ENCODE peak calls at places on chromosome 17, in nine cellular contexts. One of them, this sample, is unnamed. For H3K27me3, the result is how much of the 10 kb centered on the place peaks cover.

GRCh38 chr17:79616801-79617200 is 6.0 kb upstream of the RBFOX3 start:
- DNase-seq in endothelial cell of umbilical vein: no peak
- DNase-seq in heart left ventricle: no peak
- DNase-seq in mesendoderm: no peak
- DNase-seq in dorsolateral prefrontal cortex: peak
- DNase-seq in lower lobe of right lung: peak
- DNase-seq in WERI-Rb-1: peak
- DNase-seq in cardiac muscle cell: no peak
- DNase-seq in AG04450: no peak
- DNase-seq in this sample: peak

GRCh38 chr17:82528484-82529265 is 9.1 kb downstream of the FOXK2 start:
- DNase-seq in endothelial cell of umbilical vein: peak
- DNase-seq in heart left ventricle: peak
- DNase-seq in mesendoderm: no peak
- DNase-seq in dorsolateral prefrontal cortex: peak
- DNase-seq in lower lobe of right lung: peak
- DNase-seq in WERI-Rb-1: peak
- DNase-seq in cardiac muscle cell: peak
- DNase-seq in AG04450: no peak
- DNase-seq in this sample: peak

GRCh38 chr17:59435238-59435637 is 103.8 kb downstream of the YPEL2 start:
- DNase-seq in endothelial cell of umbilical vein: peak
- DNase-seq in heart left ventricle: no peak
- DNase-seq in mesendoderm: no peak
- DNase-seq in dorsolateral prefrontal cortex: no peak
- DNase-seq in lower lobe of right lung: no peak
- DNase-seq in WERI-Rb-1: no peak
- DNase-seq in cardiac muscle cell: peak
- DNase-seq in AG04450: no peak
- DNase-seq in this sample: no peak

GRCh38 chr17:27529230-27529796 is 73.1 kb downstream of the KSR1 start:
- DNase-seq in endothelial cell of umbilical vein: peak
- DNase-seq in heart left ventricle: no peak
- DNase-seq in mesendoderm: no peak
- DNase-seq in dorsolateral prefrontal cortex: no peak
- DNase-seq in lower lobe of right lung: peak
- DNase-seq in WERI-Rb-1: peak
- DNase-seq in cardiac muscle cell: peak
- DNase-seq in AG04450: no peak
- DNase-seq in this sample: no peak

GRCh38 chr17:13001991-13002615 is 15.7 kb downstream of the ELAC2 start:
- DNase-seq in endothelial cell of umbilical vein: no peak
- DNase-seq in heart left ventricle: no peak
- DNase-seq in mesendoderm: no peak
- DNase-seq in dorsolateral prefrontal cortex: no peak
- DNase-seq in lower lobe of right lung: no peak
- DNase-seq in WERI-Rb-1: no peak
- DNase-seq in cardiac muscle cell: peak
- DNase-seq in AG04450: no peak
- DNase-seq in this sample: no peak

GRCh38 chr17:17783825-17784598 is 52.8 kb downstream of the SREBF1 start:
- DNase-seq in endothelial cell of umbilical vein: peak
- DNase-seq in heart left ventricle: peak
- DNase-seq in mesendoderm: peak
- DNase-seq in dorsolateral prefrontal cortex: no peak
- DNase-seq in lower lobe of right lung: no peak
- DNase-seq in WERI-Rb-1: peak
- DNase-seq in cardiac muscle cell: peak
- DNase-seq in AG04450: no peak
- DNase-seq in this sample: peak

GRCh38 chr17:17919169-17920107 is 52.8 kb downstream of the TOM1L2 start:
- DNase-seq in endothelial cell of umbilical vein: peak
- DNase-seq in heart left ventricle: peak
- DNase-seq in mesendoderm: peak
- DNase-seq in dorsolateral prefrontal cortex: peak
- DNase-seq in lower lobe of right lung: peak
- DNase-seq in WERI-Rb-1: peak
- DNase-seq in cardiac muscle cell: peak
- DNase-seq in AG04450: peak
- DNase-seq in this sample: peak

GRCh38 chr17:64662774-64663367 is 764 bp upstream of the SMURF2 start:
- DNase-seq in endothelial cell of umbilical vein: no peak
- DNase-seq in heart left ventricle: no peak
- DNase-seq in mesendoderm: no peak
- DNase-seq in dorsolateral prefrontal cortex: no peak
- DNase-seq in lower lobe of right lung: no peak
- DNase-seq in WERI-Rb-1: peak
- DNase-seq in cardiac muscle cell: no peak
- DNase-seq in AG04450: no peak
- DNase-seq in this sample: no peak

GRCh38 chr17:47830396-47830907 is 889 bp downstream of the MRPL10 start:
- DNase-seq in endothelial cell of umbilical vein: no peak
- DNase-seq in heart left ventricle: no peak
- DNase-seq in mesendoderm: no peak
- DNase-seq in dorsolateral prefrontal cortex: no peak
- DNase-seq in lower lobe of right lung: no peak
- DNase-seq in WERI-Rb-1: peak
- DNase-seq in cardiac muscle cell: no peak
- DNase-seq in AG04450: no peak
- DNase-seq in this sample: no peak

GRCh38 chr17:81609541-81610353 is 27.2 kb downstream of the NPLOC4 start:
- DNase-seq in endothelial cell of umbilical vein: no peak
- DNase-seq in heart left ventricle: peak
- DNase-seq in mesendoderm: no peak
- DNase-seq in dorsolateral prefrontal cortex: no peak
- DNase-seq in lower lobe of right lung: no peak
- DNase-seq in WERI-Rb-1: no peak
- DNase-seq in cardiac muscle cell: peak
- DNase-seq in AG04450: no peak
- DNase-seq in this sample: peak

GRCh38 chr17:15180121-15180561 is 85.0 kb downstream of the PMP22 start:
- DNase-seq in endothelial cell of umbilical vein: no peak
- DNase-seq in heart left ventricle: no peak
- DNase-seq in mesendoderm: peak
- DNase-seq in dorsolateral prefrontal cortex: no peak
- DNase-seq in lower lobe of right lung: no peak
- DNase-seq in WERI-Rb-1: no peak
- DNase-seq in cardiac muscle cell: no peak
- DNase-seq in AG04450: no peak
- DNase-seq in this sample: peak

GRCh38 chr17:19386276-19386863 is 620 bp downstream of the MFAP4 start:
- DNase-seq in endothelial cell of umbilical vein: no peak
- DNase-seq in heart left ventricle: no peak
- DNase-seq in mesendoderm: peak
- DNase-seq in dorsolateral prefrontal cortex: no peak
- DNase-seq in lower lobe of right lung: peak
- DNase-seq in WERI-Rb-1: no peak
- DNase-seq in cardiac muscle cell: peak
- DNase-seq in AG04450: peak
- DNase-seq in this sample: peak

DNA sequence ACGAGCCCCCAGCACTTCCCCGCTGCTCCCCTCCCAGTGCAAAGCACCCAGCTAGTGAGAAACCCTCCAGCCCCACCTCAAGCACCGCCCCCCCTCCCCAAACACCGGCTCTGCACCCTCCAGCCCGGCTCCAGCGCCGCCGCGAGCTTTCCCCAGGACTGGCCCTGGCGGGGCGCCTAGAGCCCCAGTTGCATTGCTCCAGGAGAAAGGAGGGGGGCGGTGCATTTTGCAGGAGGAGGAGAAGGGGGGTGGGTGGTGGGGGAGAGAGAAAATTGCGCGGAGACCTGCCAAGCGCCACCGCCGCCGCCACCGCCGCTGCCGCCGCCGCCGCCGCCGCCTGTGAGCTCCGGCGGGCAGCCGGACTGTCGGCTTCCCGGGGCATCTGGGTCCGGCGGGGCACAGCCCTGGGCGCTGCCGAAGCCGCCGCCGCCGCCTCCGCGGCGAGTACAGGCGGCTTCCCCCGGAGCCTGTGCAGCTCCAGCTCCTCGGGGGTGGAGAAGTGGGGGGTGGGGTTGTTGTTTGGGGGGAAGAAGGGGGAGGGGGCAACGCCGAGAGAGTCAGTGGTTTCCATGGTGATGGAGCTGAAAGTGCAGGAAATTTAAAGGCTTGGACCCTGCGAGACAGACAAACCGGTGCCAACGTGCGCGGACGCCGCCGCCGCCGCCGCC is at the start of gene NOG:
- DNase-seq in endothelial cell of umbilical vein: peak
- DNase-seq in heart left ventricle: peak
- DNase-seq in mesendoderm: peak
- DNase-seq in dorsolateral prefrontal cortex: no peak
- DNase-seq in lower lobe of right lung: peak
- DNase-seq in WERI-Rb-1: peak
- DNase-seq in cardiac muscle cell: peak
- DNase-seq in AG04450: no peak
- DNase-seq in this sample: peak
- H3K27ac ChIP-seq in endothelial cell of umbilical vein: peak
- H3K27ac ChIP-seq in heart left ventricle: peak
- H3K27ac ChIP-seq in mesendoderm: peak
- H3K27ac ChIP-seq in dorsolateral prefrontal cortex: peak
- H3K27ac ChIP-seq in lower lobe of right lung: peak
- H3K27ac ChIP-seq in WERI-Rb-1: no peak
- H3K27ac ChIP-seq in cardiac muscle cell: peak
- H3K27ac ChIP-seq in AG04450: no peak
- H3K27ac ChIP-seq in this sample: peak

GRCh38 chr17:72578817-72579470 is 458.1 kb downstream of the SOX9 start:
- DNase-seq in endothelial cell of umbilical vein: no peak
- DNase-seq in heart left ventricle: no peak
- DNase-seq in mesendoderm: no peak
- DNase-seq in dorsolateral prefrontal cortex: no peak
- DNase-seq in lower lobe of right lung: no peak
- DNase-seq in WERI-Rb-1: no peak
- DNase-seq in cardiac muscle cell: no peak
- DNase-seq in AG04450: no peak
- DNase-seq in this sample: no peak

GRCh38 chr17:72575542-72576233 is 454.9 kb downstream of the SOX9 start:
- DNase-seq in endothelial cell of umbilical vein: no peak
- DNase-seq in heart left ventricle: no peak
- DNase-seq in mesendoderm: peak
- DNase-seq in dorsolateral prefrontal cortex: no peak
- DNase-seq in lower lobe of right lung: no peak
- DNase-seq in WERI-Rb-1: no peak
- DNase-seq in cardiac muscle cell: no peak
- DNase-seq in AG04450: no peak
- DNase-seq in this sample: peak

GRCh38 chr17:72574675-72575510 is 454.1 kb downstream of the SOX9 start:
- DNase-seq in endothelial cell of umbilical vein: no peak
- DNase-seq in heart left ventricle: no peak
- DNase-seq in mesendoderm: no peak
- DNase-seq in dorsolateral prefrontal cortex: no peak
- DNase-seq in lower lobe of right lung: no peak
- DNase-seq in WERI-Rb-1: no peak
- DNase-seq in cardiac muscle cell: no peak
- DNase-seq in AG04450: no peak
- DNase-seq in this sample: no peak

GRCh38 chr17:72572604-72573491 is 452.0 kb downstream of the SOX9 start:
- DNase-seq in endothelial cell of umbilical vein: no peak
- DNase-seq in heart left ventricle: no peak
- DNase-seq in mesendoderm: no peak
- DNase-seq in dorsolateral prefrontal cortex: no peak
- DNase-seq in lower lobe of right lung: no peak
- DNase-seq in WERI-Rb-1: no peak
- DNase-seq in cardiac muscle cell: no peak
- DNase-seq in AG04450: no peak
- DNase-seq in this sample: no peak

DNA sequence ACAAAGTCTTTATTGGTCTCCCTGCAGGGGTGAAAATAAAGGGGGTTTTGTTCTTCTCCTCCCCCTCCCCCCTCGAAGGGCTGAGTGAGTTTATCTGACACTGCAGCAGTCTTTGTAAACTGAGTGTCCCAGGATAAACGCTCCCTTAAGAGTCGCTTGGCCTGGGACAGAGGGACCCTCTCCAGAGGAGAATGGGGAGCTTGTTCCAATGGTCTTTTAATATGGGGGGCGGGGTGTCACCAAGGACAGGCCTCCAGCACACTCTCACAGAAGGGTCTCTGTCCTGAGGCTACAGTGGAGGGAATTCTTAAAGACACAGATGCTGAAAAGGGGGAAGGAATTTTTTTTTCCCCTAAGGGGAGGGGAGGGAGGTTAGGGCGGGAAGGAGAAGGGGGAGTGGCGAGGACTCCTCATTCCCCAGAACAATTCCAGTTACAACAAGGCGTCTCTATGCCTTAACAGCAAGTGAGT is 455.5 kb downstream of the SOX9 start:
- DNase-seq in endothelial cell of umbilical vein: no peak
- DNase-seq in heart left ventricle: no peak
- DNase-seq in mesendoderm: peak
- DNase-seq in dorsolateral prefrontal cortex: no peak
- DNase-seq in lower lobe of right lung: no peak
- DNase-seq in WERI-Rb-1: no peak
- DNase-seq in cardiac muscle cell: no peak
- DNase-seq in AG04450: no peak
- DNase-seq in this sample: peak
- H3K4me3 ChIP-seq in endothelial cell of umbilical vein: no peak
- H3K4me3 ChIP-seq in heart left ventricle: no peak
- H3K4me3 ChIP-seq in mesendoderm: no peak
- H3K4me3 ChIP-seq in dorsolateral prefrontal cortex: no peak
- H3K4me3 ChIP-seq in lower lobe of right lung: no peak
- H3K4me3 ChIP-seq in WERI-Rb-1: no peak
- H3K4me3 ChIP-seq in cardiac muscle cell: no peak
- H3K4me3 ChIP-seq in AG04450: no peak
- H3K4me3 ChIP-seq in this sample: no peak

GRCh38 chr17:40810505-40810904 is 10.7 kb upstream of the KRT28 start:
- DNase-seq in endothelial cell of umbilical vein: peak
- DNase-seq in heart left ventricle: no peak
- DNase-seq in mesendoderm: no peak
- DNase-seq in dorsolateral prefrontal cortex: no peak
- DNase-seq in lower lobe of right lung: no peak
- DNase-seq in WERI-Rb-1: no peak
- DNase-seq in cardiac muscle cell: no peak
- DNase-seq in AG04450: peak
- DNase-seq in this sample: no peak
- H3K27me3 ChIP-seq in endothelial cell of umbilical vein: under half
- H3K27me3 ChIP-seq in heart left ventricle: under half
- H3K27me3 ChIP-seq in mesendoderm: under half
- H3K27me3 ChIP-seq in dorsolateral prefrontal cortex: under half
- H3K27me3 ChIP-seq in lower lobe of right lung: under half
- H3K27me3 ChIP-seq in WERI-Rb-1: half or more
- H3K27me3 ChIP-seq in cardiac muscle cell: half or more
- H3K27me3 ChIP-seq in AG04450: under half
- H3K27me3 ChIP-seq in this sample: half or more

DNA sequence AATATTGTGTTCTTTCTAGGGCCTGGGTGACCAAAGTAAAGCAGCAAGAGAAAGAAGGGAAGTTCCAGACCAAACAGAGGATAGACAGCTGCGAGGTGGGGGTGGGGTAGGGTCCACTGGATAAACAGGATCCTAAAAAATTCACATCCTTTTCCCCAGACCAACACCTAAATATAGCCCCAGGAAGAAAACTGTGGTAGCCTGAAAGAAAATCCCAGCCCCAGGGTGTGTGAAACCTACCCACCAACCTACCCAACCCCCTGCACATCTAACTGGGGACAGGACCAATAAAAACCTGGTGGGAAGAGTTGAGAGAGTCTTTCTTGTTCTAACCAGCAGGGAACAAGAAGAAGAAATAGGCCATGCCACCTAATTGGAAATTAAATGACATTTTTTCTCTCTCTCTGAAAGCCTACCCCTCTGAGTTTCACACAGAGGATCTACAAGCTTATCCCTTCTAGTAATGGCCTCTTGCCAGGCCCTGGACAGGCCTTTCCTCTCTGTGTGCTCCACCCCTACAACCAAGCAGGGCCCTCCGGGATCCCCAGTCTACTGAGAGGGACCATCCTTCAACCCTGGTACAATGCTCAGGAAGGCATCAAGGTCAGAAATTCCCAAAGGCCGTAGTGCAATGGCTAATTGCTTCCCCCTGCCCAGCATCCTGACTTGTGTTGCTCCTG is 12.0 kb downstream of the MYO18A start:
- DNase-seq in endothelial cell of umbilical vein: peak
- DNase-seq in heart left ventricle: peak
- DNase-seq in mesendoderm: no peak
- DNase-seq in dorsolateral prefrontal cortex: no peak
- DNase-seq in lower lobe of right lung: no peak
- DNase-seq in WERI-Rb-1: no peak
- DNase-seq in cardiac muscle cell: peak
- DNase-seq in AG04450: no peak
- DNase-seq in this sample: no peak
- H3K27ac ChIP-seq in endothelial cell of umbilical vein: no peak
- H3K27ac ChIP-seq in heart left ventricle: no peak
- H3K27ac ChIP-seq in mesendoderm: no peak
- H3K27ac ChIP-seq in dorsolateral prefrontal cortex: no peak
- H3K27ac ChIP-seq in lower lobe of right lung: no peak
- H3K27ac ChIP-seq in WERI-Rb-1: peak
- H3K27ac ChIP-seq in cardiac muscle cell: no peak
- H3K27ac ChIP-seq in AG04450: no peak
- H3K27ac ChIP-seq in this sample: no peak